ENCODE peak calls at places on chromosomes 6 and 20, in five cellular contexts. M is heart right ventricle, K is Peyer's patch, D is SJSA1, R is neuronal stem cell. A is an unnamed sample. For H3K9me3, the result is how much of the 10 kb centered on the place peaks cover.

GRCh38 chr6:15444081-15444731 is 198.3 kb downstream of the JARID2 start:
- DNase-seq in M (no peak), K (no peak), D (peak), R (no peak), A (no peak)

GRCh38 chr20:2521369-2522305 is 12.9 kb upstream of the ZNF343 start:
- DNase-seq in M (peak), K (peak), D (peak), R (peak), A (peak)

GRCh38 chr6:12467706-12468670 is 177.8 kb downstream of the EDN1 start:
- DNase-seq in M (no peak), K (no peak), D (no peak), R (no peak), A (no peak)

GRCh38 chr6:112600168-112600567 is 253.0 kb downstream of the RFPL4B start:
- DNase-seq in M (no peak), K (no peak), D (no peak), R (no peak), A (no peak)

GRCh38 chr20:59824711-59825562 is 108.5 kb downstream of the SYCP2 start:
- DNase-seq in M (no peak), K (no peak), D (no peak), R (no peak), A (no peak)

GRCh38 chr20:15359056-15359455 is 1021.6 kb upstream of the FLRT3 start:
- DNase-seq in M (no peak), K (no peak), D (no peak), R (no peak), A (no peak)

GRCh38 chr6:107061125-107062020 is 33.4 kb downstream of the MTRES1 start:
- DNase-seq in M (no peak), K (no peak), D (no peak), R (no peak), A (no peak)

GRCh38 chr6:105739764-105740163 is 336.9 kb upstream of the PREP start:
- DNase-seq in M (no peak), K (no peak), D (no peak), R (no peak), A (no peak)

GRCh38 chr20:4459081-4459480 is 262.6 kb upstream of the PRND start:
- DNase-seq in M (no peak), K (no peak), D (no peak), R (no peak), A (no peak)

GRCh38 chr6:161088676-161089328 is 97.2 kb downstream of the MAP3K4 start:
- DNase-seq in M (no peak), K (no peak), D (no peak), R (no peak), A (no peak)

GRCh38 chr6:58198301-58198700 is 880.9 kb downstream of the PRIM2 start:
- DNase-seq in M (no peak), K (no peak), D (no peak), R (no peak), A (no peak)

GRCh38 chr6:133132092-133132491 is 109.1 kb upstream of the EYA4 start:
- DNase-seq in M (no peak), K (no peak), D (no peak), R (no peak), A (no peak)

GRCh38 chr6:20334334-20334733 is 67.3 kb upstream of the E2F3 start:
- DNase-seq in M (peak), K (no peak), D (no peak), R (no peak), A (no peak)

GRCh38 chr20:1802385-1803215 is 92.6 kb upstream of the SIRPA start:
- DNase-seq in M (peak), K (peak), D (peak), R (peak), A (peak)

GRCh38 chr6:86193821-86194220 is 551.1 kb upstream of the SYNCRIP start:
- DNase-seq in M (no peak), K (no peak), D (no peak), R (no peak), A (no peak)

DNA sequence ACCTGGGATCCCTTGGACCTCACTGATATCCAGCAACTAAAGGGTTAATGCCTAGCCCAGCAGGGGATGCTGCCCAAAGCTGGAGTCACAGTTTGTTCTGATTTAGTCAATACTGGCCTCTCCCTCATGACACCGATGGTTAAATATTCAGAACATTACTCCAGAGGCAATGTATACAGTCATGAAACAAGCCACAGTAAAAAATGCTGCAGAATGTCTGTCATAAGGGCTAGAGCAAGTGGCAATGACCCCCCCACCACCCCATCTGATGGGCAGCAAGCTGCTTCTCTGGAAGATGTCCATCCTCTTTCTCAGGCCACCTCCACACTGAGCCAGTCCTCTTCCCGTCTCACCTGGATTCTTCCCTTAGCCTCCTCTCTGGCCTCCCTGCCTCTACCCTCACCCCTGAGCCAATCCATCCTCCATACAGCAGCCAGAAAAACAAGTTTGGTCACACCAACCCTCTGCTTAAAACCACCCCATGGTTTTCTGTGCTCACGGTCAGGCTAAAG is 99.0 kb upstream of the KCNG1 start:
- DNase-seq in M (no peak), K (no peak), D (no peak), R (no peak), A (no peak)
- H3K27ac ChIP-seq in M (no peak), K (no peak), D (no peak), R (no peak), A (no peak)

DNA sequence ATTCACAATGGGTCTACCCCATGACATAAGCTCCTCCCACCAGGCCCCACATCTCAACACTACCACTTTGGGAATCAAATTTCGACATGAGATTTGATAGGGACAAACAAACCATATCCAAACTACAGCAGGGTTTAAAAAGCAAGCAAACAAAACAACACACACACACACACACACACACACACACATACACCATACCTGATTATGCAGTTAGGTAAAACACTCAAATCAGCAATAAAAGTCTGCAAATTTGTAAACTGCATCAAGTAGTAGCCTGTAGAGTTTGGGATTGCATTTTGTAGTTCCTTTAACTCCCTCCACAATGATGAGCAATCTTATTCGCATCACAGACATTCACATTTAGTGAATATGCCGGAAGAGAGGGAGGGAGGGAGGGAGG is 32.6 kb upstream of the TNFAIP3 start:
- DNase-seq in M (no peak), K (no peak), D (no peak), R (no peak), A (no peak)
- H3K9me3 ChIP-seq in M (under half), K (under half), D (under half), R (under half), A (under half)

GRCh38 chr6:116662186-116662585 is 6.4 kb downstream of the ZUP1 start:
- DNase-seq in M (no peak), K (no peak), D (no peak), R (no peak), A (no peak)

GRCh38 chr6:116667620-116668019 is 946 bp downstream of the ZUP1 start:
- DNase-seq in M (no peak), K (peak), D (no peak), R (no peak), A (no peak)

GRCh38 chr6:116663308-116663707 is 5.3 kb downstream of the ZUP1 start:
- DNase-seq in M (no peak), K (no peak), D (no peak), R (no peak), A (no peak)

GRCh38 chr6:116666869-116667268 is 1.7 kb downstream of the ZUP1 start:
- DNase-seq in M (no peak), K (no peak), D (no peak), R (no peak), A (no peak)

DNA sequence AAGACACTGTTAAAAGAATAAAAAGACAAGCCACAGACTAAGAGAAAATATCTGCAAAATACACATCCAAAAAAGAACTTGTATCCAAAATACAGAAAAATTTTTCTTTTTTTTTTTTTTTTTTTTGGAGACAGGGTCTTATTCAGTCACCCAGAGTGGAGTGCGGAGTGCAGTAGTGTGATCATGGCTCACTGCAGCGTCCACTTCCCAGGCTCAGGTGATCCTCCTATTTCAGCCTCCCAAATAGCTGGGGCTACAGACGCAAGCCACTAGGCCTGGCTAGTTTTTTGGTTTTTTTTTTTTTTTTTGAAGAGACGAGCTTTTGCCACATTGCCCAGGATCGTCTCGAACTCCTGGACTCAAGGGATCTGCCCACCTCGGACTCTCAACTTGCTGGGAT is 3.1 kb downstream of the ZUP1 start:
- DNase-seq in M (no peak), K (no peak), D (no peak), R (no peak), A (no peak)
- H3K4me3 ChIP-seq in M (no peak), K (no peak), D (no peak), R (no peak), A (no peak)

GRCh38 chr6:158560787-158561246 is 926 bp downstream of the TMEM181 start:
- DNase-seq in M (no peak), K (no peak), D (no peak), R (no peak), A (no peak)
- H3K27ac ChIP-seq in M (no peak), K (peak), D (peak), R (no peak), A (peak)

DNA sequence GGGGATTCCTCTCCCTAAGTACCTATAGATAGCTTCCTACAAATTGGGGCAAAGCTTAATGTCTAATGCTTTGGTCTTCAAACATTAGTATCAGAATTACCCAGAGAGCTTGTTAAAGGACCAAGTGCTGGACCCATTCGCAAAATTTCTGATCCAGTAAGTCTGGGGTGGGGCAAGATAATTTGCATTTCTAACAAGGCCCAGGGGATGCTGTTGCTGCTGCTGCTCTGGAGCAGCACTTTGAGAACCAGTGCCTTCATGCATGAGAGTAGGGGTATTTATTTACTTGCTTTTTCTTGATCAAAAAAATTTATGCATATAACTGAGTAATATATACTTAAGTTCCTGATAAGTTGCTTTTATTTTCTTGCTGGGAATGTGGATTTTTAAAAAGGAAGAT is 24.5 kb upstream of the COL19A1 start:
- DNase-seq in M (no peak), K (no peak), D (no peak), R (no peak), A (no peak)
- H3K9me3 ChIP-seq in M (under half), K (under half), D (under half), R (under half), A (under half)

A was measured in WERI-Rb-1.